ENCODE peak calls at places on chromosomes 7 and 10, in nine cellular contexts. K is D721Med, G is B cell, S is MM.1S, R is cardiac fibroblast, Y is epithelial cell of esophagus, Z is fibroblast of lung, W is psoas muscle, U is HepG2. D is an unnamed sample.

GRCh38 chr7:150317748-150318444 is 5.3 kb upstream of the LRRC61 start:
- DNase-seq in W (no peak), S (no peak), U (no peak), Z (peak), R (peak), K (no peak), G (no peak), Y (no peak), D (no peak)

GRCh38 chr10:62109532-62110293 is 158.9 kb downstream of the RTKN2 start:
- DNase-seq in Y (no peak), Z (no peak), K (no peak), W (no peak), G (no peak), S (peak), U (no peak), R (no peak), D (peak)

GRCh38 chr10:69439350-69439739 is 11.9 kb upstream of the TSPAN15 start:
- DNase-seq in S (no peak), Y (peak), W (peak), G (no peak), K (no peak), R (no peak), Z (no peak), U (no peak), D (no peak)

GRCh38 chr7:152050547-152050971 is 25.1 kb downstream of the GALNT11 start:
- DNase-seq in Y (peak), K (no peak), R (no peak), W (no peak), U (no peak), Z (peak), S (no peak), G (no peak), D (no peak)

GRCh38 chr7:158263110-158263963 is 324.3 kb downstream of the PTPRN2 start:
- DNase-seq in Z (no peak), G (no peak), R (no peak), W (peak), Y (no peak), S (no peak), K (no peak), U (peak), D (no peak)

GRCh38 chr7:25614415-25614814 is 386.1 kb upstream of the NPVF start:
- DNase-seq in U (no peak), Y (no peak), R (no peak), S (no peak), G (no peak), K (no peak), Z (no peak), W (no peak), D (no peak)

GRCh38 chr7:80869821-80870751 is 48.8 kb downstream of the SEMA3C start:
- DNase-seq in Y (no peak), W (no peak), U (peak), Z (no peak), S (no peak), R (no peak), G (no peak), K (no peak), D (no peak)

GRCh38 chr10:16779375-16779774 is 37.8 kb downstream of the RSU1 start:
- DNase-seq in Z (no peak), U (no peak), K (no peak), G (no peak), S (peak), R (no peak), W (no peak), Y (peak), D (peak)

GRCh38 chr10:71842856-71843530 is 8.1 kb downstream of the PSAP start:
- DNase-seq in Y (no peak), G (no peak), S (no peak), W (no peak), Z (no peak), K (no peak), R (no peak), U (no peak), D (no peak)

GRCh38 chr7:27071622-27072390 is 24.0 kb downstream of the HOXA1 start:
- DNase-seq in U (no peak), Y (no peak), S (no peak), K (no peak), R (no peak), Z (no peak), G (no peak), W (no peak), D (no peak)

GRCh38 chr10:59607971-59608370 is 101.7 kb downstream of the SLC16A9 start:
- DNase-seq in Y (no peak), R (no peak), U (no peak), S (no peak), W (no peak), G (no peak), K (no peak), Z (no peak), D (no peak)

GRCh38 chr7:155917836-155918385 is 105.6 kb upstream of the SHH start:
- DNase-seq in S (no peak), K (no peak), U (no peak), Z (peak), Y (no peak), R (peak), G (no peak), W (no peak), D (no peak)

GRCh38 chr7:91468231-91468630 is 204.0 kb downstream of the FZD1 start:
- DNase-seq in Z (no peak), U (no peak), R (no peak), S (no peak), G (no peak), K (no peak), Y (no peak), W (no peak), D (no peak)

GRCh38 chr10:119713744-119714483 is 11.9 kb upstream of the INPP5F start:
- DNase-seq in Y (no peak), S (no peak), K (no peak), R (no peak), G (no peak), Z (no peak), W (no peak), U (no peak), D (no peak)

GRCh38 chr10:124563320-124563719 is 101.7 kb downstream of the LHPP start:
- DNase-seq in G (no peak), R (no peak), Y (no peak), S (no peak), K (no peak), Z (no peak), U (no peak), W (no peak), D (no peak)

GRCh38 chr10:71683301-71683700 is 36.3 kb downstream of the C10orf105 start:
- DNase-seq in G (no peak), Z (no peak), S (no peak), U (no peak), W (peak), K (no peak), R (no peak), Y (no peak), D (no peak)

GRCh38 chr10:3108575-3109105 is 41.3 kb downstream of the PFKP start:
- DNase-seq in Z (no peak), U (no peak), R (no peak), S (no peak), Y (no peak), K (no peak), G (no peak), W (no peak), D (no peak)

GRCh38 chr7:23938937-23939552 is 229.0 kb downstream of the STK31 start:
- DNase-seq in U (peak), S (peak), Z (peak), K (no peak), Y (peak), R (peak), G (no peak), W (no peak), D (peak)

GRCh38 chr7:149823631-149824199 is 14.5 kb upstream of the ZNF862 start:
- DNase-seq in U (no peak), G (no peak), R (no peak), K (no peak), W (peak), Z (no peak), Y (no peak), S (no peak), D (no peak)

GRCh38 chr7:19017374-19017773 is 100.1 kb downstream of the TWIST1 start:
- DNase-seq in Z (no peak), Y (no peak), G (no peak), S (no peak), U (no peak), R (no peak), W (no peak), K (no peak), D (no peak)
- TF ChIP-seq CTCF in Z (no peak), Y (no peak), G (no peak), S (no peak), U (no peak), R (peak), W (no peak), K (no peak), D (no peak)

DNA sequence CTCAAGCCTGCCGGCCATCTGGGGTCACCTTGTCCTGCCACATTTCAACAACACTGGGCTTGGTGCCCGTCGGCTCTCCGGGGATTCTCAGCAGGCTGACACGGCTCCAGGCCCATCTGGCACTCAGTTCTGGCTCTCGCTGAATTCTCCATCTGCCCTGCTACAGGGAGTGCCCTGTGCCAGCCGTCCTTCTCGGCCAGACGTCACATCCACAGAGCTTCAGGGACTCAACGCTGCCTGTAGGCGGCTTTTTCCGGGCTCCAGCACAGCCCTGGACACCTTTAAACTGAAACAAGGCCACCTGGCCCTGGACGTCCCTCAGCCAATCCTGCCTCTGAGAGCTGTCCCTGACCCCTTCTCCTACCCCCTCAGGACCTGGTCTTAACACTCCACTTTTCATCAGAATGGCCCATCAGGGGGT is 43.0 kb downstream of the TMEM130 start:
- DNase-seq in Z (peak), W (peak), Y (no peak), G (no peak), S (peak), R (no peak), U (no peak), K (no peak), D (no peak)
- TF ChIP-seq CTCF in Z (no peak), W (peak), Y (peak), G (no peak), S (no peak), R (no peak), U (no peak), K (no peak), D (no peak)

DNA sequence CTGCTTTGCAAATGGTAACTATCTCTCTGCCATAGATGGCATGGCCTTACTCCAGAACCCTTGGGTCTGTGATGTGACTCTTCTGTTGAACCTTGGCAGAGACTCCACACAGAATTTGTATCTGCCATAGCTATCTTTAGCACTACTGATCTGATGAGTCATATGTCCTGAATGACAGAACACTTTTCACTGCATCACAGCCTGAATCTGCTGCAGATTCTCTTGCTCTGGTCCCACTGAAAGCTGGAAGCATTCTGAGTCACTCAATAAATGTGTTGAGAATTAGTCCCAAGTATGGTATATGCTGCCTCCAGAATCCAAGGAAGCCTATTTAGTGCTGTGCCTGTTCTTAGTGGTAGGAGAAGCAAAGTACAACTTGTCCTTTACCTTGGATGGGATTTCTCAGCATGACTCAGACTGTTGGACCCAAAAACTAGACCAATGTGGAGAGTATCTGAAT is 39.5 kb upstream of the ANKRD1 start:
- DNase-seq in S (peak), R (peak), U (no peak), Y (peak), W (peak), Z (peak), G (no peak), K (no peak), D (peak)
- TF ChIP-seq CTCF in S (no peak), R (no peak), U (no peak), Y (no peak), W (peak), Z (no peak), G (no peak), K (no peak), D (no peak)

GRCh38 chr10:63268798-63269503 is 135.8 kb downstream of the NRBF2 start:
- DNase-seq in W (peak), Y (peak), K (no peak), G (peak), Z (peak), R (peak), U (peak), S (peak), D (peak)
- TF ChIP-seq CTCF in W (peak), Y (peak), K (peak), G (peak), Z (no peak), R (peak), U (no peak), S (peak), D (no peak)

DNA sequence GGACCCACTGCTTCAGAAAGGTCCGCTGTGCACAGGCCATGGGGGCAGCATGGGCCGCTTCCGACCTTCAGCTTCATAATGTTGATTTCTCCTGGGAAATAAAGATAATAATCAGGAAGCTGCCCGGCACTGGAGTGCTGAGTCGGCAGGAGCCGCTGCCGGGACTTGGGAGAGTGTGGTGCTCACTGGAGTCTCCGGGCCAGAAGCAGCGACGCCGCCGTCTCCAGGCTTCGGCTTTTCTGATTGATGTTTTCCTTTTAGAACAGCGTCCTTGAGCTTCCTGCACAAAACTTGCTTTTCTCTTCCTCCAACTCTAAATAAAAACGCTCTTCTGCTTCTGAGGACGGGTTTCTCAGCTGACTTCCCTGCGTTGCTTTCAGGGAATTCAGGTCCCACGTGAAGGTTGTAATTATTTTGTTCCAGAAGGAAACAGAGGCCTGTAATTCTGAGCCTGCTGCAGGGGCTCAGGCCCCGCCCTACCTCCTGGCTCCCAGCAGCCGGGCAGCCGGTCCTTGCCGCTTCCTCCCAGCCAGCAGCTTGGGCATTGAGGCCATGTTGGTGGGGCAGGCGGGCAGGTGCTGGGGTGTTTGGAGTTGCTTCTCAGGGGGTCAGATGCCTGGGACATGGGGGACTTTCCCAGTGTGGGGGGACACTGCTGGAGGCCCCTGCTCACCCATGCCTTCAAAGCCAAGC is 14.7 kb downstream of the PWWP2B start:
- DNase-seq in G (no peak), R (peak), Z (peak), Y (peak), K (no peak), U (no peak), S (no peak), W (no peak), D (no peak)
- TF ChIP-seq CTCF in G (no peak), R (no peak), Z (no peak), Y (no peak), K (no peak), U (no peak), S (no peak), W (no peak), D (no peak)

DNA sequence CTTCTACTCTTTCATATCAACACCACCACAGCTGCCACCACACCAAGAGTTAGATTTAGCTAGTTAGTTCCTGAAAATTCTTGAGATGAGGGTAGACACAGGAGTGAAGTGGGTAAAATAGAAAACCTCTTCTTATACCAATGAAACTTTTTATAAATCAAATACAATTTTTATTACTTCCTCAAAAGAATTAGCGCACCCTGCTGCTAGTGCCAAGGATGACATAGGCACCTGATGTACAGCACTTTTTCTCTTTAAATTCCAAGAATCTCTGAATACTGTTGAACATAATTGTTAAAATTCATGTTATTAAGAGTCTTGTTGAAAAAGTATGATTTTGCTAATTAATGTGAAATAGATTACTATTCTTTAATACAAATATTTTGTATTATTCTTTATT is 11.4 kb downstream of the ZWINT start:
- DNase-seq in S (no peak), Y (peak), R (peak), K (no peak), G (no peak), U (no peak), W (no peak), Z (no peak), D (no peak)
- TF ChIP-seq CTCF in S (peak), Y (peak), R (peak), K (peak), G (no peak), U (no peak), W (no peak), Z (no peak), D (no peak)

DNA sequence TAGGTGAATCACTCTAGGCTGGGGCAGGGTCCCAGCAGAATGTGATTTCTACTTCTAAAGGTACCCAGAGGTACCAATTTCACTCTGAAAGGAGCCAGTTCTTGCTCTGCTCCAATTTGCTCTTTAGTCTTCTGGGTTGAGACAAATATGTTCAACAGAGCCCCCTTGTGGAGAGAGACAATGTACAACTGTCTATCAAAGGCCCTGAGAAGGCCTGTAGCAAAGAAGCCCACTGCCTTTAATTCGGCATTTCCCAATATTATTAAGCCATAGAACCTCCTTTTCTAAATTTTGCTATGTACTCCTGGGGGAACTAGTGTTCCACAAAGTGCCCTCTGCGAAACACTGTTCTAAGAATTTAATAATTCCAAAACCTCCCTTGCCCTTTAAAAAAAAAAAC is 161.0 kb upstream of the BMPER start:
- DNase-seq in K (no peak), Y (peak), G (no peak), W (no peak), U (peak), R (peak), Z (peak), S (peak), D (peak)
- TF ChIP-seq CTCF in K (peak), Y (peak), G (no peak), W (peak), U (peak), R (peak), Z (peak), S (peak), D (no peak)

D was measured in GM13976.